ENCODE peak calls at places on chromosome X, in ten cellular contexts. R is choroid plexus epithelial cell, G is HCT116, I is RWPE1, P is activated B cell treated with CpG ODN at 0.5 μM for 24 hours, M is psoas muscle, V is left ventricle myocardium inferior, A is endothelial cell, C is foreskin keratinocyte, L is heart left ventricle. D is an unnamed sample.

GRCh38 chrX:85109235-85109634 is 105.6 kb downstream of the APOOL start:
- DNase-seq in R (peak), G (peak), I (no peak), P (no peak), M (no peak), V (no peak), A (peak), C (no peak), L (no peak), D (no peak)

GRCh38 chrX:21798677-21799219 is 40.7 kb upstream of the MBTPS2 start:
- DNase-seq in R (peak), G (peak), I (peak), P (no peak), M (no peak), V (no peak), A (no peak), C (peak), L (no peak), D (no peak)

GRCh38 chrX:29762006-29762405 is 453.4 kb upstream of the MAGEB2 start:
- DNase-seq in R (no peak), G (no peak), I (no peak), P (no peak), M (no peak), V (no peak), A (no peak), C (no peak), L (no peak), D (no peak)

GRCh38 chrX:101260435-101260834 is 30.7 kb downstream of the TAF7L start:
- DNase-seq in R (peak), G (no peak), I (peak), P (no peak), M (no peak), V (no peak), A (peak), C (no peak), L (no peak), D (no peak)

GRCh38 chrX:108313662-108314061 is 124.6 kb downstream of the COL4A6 start:
- DNase-seq in R (peak), G (no peak), I (peak), P (no peak), M (no peak), V (no peak), A (no peak), C (peak), L (no peak), D (no peak)

GRCh38 chrX:16826207-16826606 is 39.9 kb downstream of the TXLNG start:
- DNase-seq in R (peak), G (no peak), I (no peak), P (no peak), M (no peak), V (no peak), A (no peak), C (peak), L (no peak), D (no peak)

GRCh38 chrX:110265624-110266023 is 52.3 kb downstream of the AMMECR1 start:
- DNase-seq in R (no peak), G (no peak), I (no peak), P (no peak), M (no peak), V (no peak), A (no peak), C (no peak), L (no peak), D (no peak)

GRCh38 chrX:71906133-71906532 is 4.5 kb upstream of the NHSL2 start:
- DNase-seq in R (no peak), G (no peak), I (no peak), P (no peak), M (no peak), V (no peak), A (no peak), C (no peak), L (no peak), D (no peak)

GRCh38 chrX:16867947-16868346 is 2.2 kb downstream of the RBBP7 start:
- DNase-seq in R (no peak), G (no peak), I (no peak), P (no peak), M (no peak), V (no peak), A (no peak), C (no peak), L (no peak), D (no peak)

GRCh38 chrX:9955506-9955905 is 11.7 kb upstream of the CLDN34 start:
- DNase-seq in R (peak), G (no peak), I (no peak), P (no peak), M (no peak), V (no peak), A (no peak), C (no peak), L (no peak), D (no peak)

GRCh38 chrX:78019586-78020483 is 50.4 kb upstream of the PGAM4 start:
- DNase-seq in R (no peak), G (no peak), I (no peak), P (no peak), M (no peak), V (no peak), A (no peak), C (peak), L (no peak), D (no peak)

GRCh38 chrX:63993936-63994335 is 208.9 kb upstream of the ARHGEF9 start:
- DNase-seq in R (no peak), G (no peak), I (no peak), P (no peak), M (no peak), V (no peak), A (no peak), C (no peak), L (no peak), D (no peak)

GRCh38 chrX:19544693-19545305 is 29.5 kb upstream of the MAP3K15 start:
- DNase-seq in R (peak), G (peak), I (peak), P (no peak), M (no peak), V (no peak), A (peak), C (peak), L (peak), D (no peak)

GRCh38 chrX:11791090-11791489 is 33.1 kb downstream of the MSL3 start:
- DNase-seq in R (no peak), G (no peak), I (no peak), P (no peak), M (no peak), V (no peak), A (no peak), C (no peak), L (no peak), D (no peak)

GRCh38 chrX:46727445-46727844 is 31.5 kb downstream of the SLC9A7 start:
- DNase-seq in R (peak), G (no peak), I (no peak), P (no peak), M (no peak), V (no peak), A (no peak), C (no peak), L (no peak), D (no peak)

GRCh38 chrX:41167888-41168287 is 82.6 kb downstream of the USP9X start:
- DNase-seq in R (no peak), G (no peak), I (no peak), P (no peak), M (no peak), V (no peak), A (no peak), C (no peak), L (no peak), D (no peak)

GRCh38 chrX:30973784-30974427 is 84.9 kb upstream of the TAB3 start:
- DNase-seq in R (no peak), G (no peak), I (no peak), P (no peak), M (no peak), V (no peak), A (no peak), C (no peak), L (no peak), D (no peak)

GRCh38 chrX:74133156-74133796 is 170.7 kb upstream of the ZCCHC13 start:
- DNase-seq in R (peak), G (peak), I (peak), P (no peak), M (no peak), V (no peak), A (peak), C (peak), L (no peak), D (no peak)

GRCh38 chrX:54447461-54447860 is 7.3 kb downstream of the TSR2 start:
- DNase-seq in R (peak), G (no peak), I (no peak), P (no peak), M (no peak), V (no peak), A (no peak), C (peak), L (no peak), D (no peak)

GRCh38 chrX:54449929-54450328 is 9.7 kb downstream of the TSR2 start:
- DNase-seq in R (no peak), G (no peak), I (no peak), P (no peak), M (no peak), V (no peak), A (no peak), C (no peak), L (no peak), D (no peak)

GRCh38 chrX:54452920-54453319 is 12.7 kb downstream of the TSR2 start:
- DNase-seq in R (peak), G (no peak), I (no peak), P (no peak), M (no peak), V (no peak), A (peak), C (no peak), L (no peak), D (no peak)
- TF ChIP-seq CTCF in R (peak), G (no peak), I (no peak), P (no peak), M (no peak), V (no peak), A (peak), C (peak), L (no peak), D (no peak)

GRCh38 chrX:120380699-120381098 is 18.8 kb downstream of the ATP1B4 start:
- DNase-seq in R (peak), G (peak), I (peak), P (no peak), M (no peak), V (no peak), A (peak), C (peak), L (no peak), D (no peak)
- TF ChIP-seq CTCF in R (peak), G (peak), I (peak), P (no peak), M (peak), V (peak), A (no peak), C (peak), L (peak), D (peak)

DNA sequence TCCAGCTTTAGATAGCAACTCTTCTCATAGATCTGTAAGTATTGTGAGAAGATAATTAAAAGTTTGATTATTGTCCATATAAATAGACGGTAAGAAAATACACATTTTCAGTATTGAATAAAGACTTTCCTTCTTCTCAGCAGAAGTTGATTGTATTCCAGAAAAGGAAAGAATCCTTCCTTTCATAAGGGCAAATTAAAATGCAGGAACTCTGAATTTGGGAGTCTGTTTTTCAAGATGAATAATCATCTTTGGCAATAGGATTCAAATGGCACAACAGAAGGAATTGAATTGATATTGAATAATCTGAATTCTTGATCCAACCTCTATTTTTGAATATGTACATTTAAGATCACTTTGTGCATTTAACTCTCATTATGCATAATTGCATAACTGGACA is 149.3 kb downstream of the DMD start:
- DNase-seq in R (no peak), G (no peak), I (no peak), P (no peak), M (no peak), V (no peak), A (no peak), C (no peak), L (no peak), D (no peak)
- TF ChIP-seq CTCF in R (no peak), G (no peak), I (no peak), P (no peak), M (no peak), V (no peak), A (no peak), C (no peak), L (no peak), D (no peak)

GRCh38 chrX:96183843-96184242 is 500.8 kb upstream of the DIAPH2 start:
- DNase-seq in R (peak), G (no peak), I (no peak), P (no peak), M (no peak), V (no peak), A (no peak), C (no peak), L (no peak), D (no peak)
- TF ChIP-seq CTCF in R (peak), G (no peak), I (no peak), P (no peak), M (peak), V (peak), A (no peak), C (peak), L (no peak), D (no peak)

GRCh38 chrX:105972690-105973386 is 65.7 kb downstream of the SERPINA7 start:
- DNase-seq in R (no peak), G (no peak), I (no peak), P (no peak), M (no peak), V (no peak), A (no peak), C (no peak), L (no peak), D (no peak)

GRCh38 chrX:105973387-105973739 is 65.2 kb downstream of the SERPINA7 start:
- DNase-seq in R (no peak), G (no peak), I (no peak), P (no peak), M (no peak), V (no peak), A (no peak), C (no peak), L (no peak), D (no peak)

GRCh38 chrX:105969487-105969886 is 69.0 kb downstream of the SERPINA7 start:
- DNase-seq in R (no peak), G (no peak), I (no peak), P (no peak), M (no peak), V (no peak), A (no peak), C (peak), L (no peak), D (no peak)

GRCh38 chrX:105975382-105975781 is 63.1 kb downstream of the SERPINA7 start:
- DNase-seq in R (peak), G (peak), I (no peak), P (no peak), M (no peak), V (no peak), A (no peak), C (peak), L (no peak), D (no peak)
- TF ChIP-seq CTCF in R (peak), G (peak), I (no peak), P (no peak), M (no peak), V (peak), A (no peak), C (peak), L (peak), D (no peak)